ENCODE peak calls at places on chromosomes 16 and 17, in eight cellular contexts. F is nephron progenitor cell, T is Calu3, U is head of caudate nucleus, K is sciatic nerve, W is midbrain, B is HTR-8/SVneo, I is NCI-H526. D is an unnamed sample.

GRCh38 chr17:41907185-41907556 is 11.6 kb downstream of the ACLY start:
- DNase-seq in T (no peak), U (no peak), F (no peak), B (no peak), I (no peak), W (no peak), K (no peak), D (no peak)

GRCh38 chr17:67520916-67521772 is 144.1 kb downstream of the PITPNC1 start:
- DNase-seq in W (no peak), F (no peak), K (no peak), T (no peak), B (no peak), U (no peak), I (no peak), D (no peak)

GRCh38 chr17:2075336-2076056 is 20.6 kb downstream of the HIC1 start:
- DNase-seq in B (no peak), F (no peak), W (no peak), K (no peak), T (no peak), U (no peak), I (no peak), D (peak; percentile 37)

GRCh38 chr17:75594499-75595283 is 7.1 kb downstream of the MYO15B start:
- DNase-seq in B (no peak), I (peak; percentile 57), U (no peak), K (peak; percentile 57), W (no peak), T (no peak), F (no peak), D (no peak)

GRCh38 chr16:78405833-78406232 is 306.4 kb downstream of the WWOX start:
- DNase-seq in T (no peak), U (no peak), I (no peak), B (no peak), F (no peak), W (no peak), K (no peak), D (no peak)

GRCh38 chr17:78112508-78113471 is 15.8 kb downstream of the TMC6 start:
- DNase-seq in K (peak; percentile 88), T (peak; percentile 89), W (peak; percentile 81), U (peak; percentile 80), B (peak; percentile 93), F (peak; percentile 94), I (peak; percentile 90), D (peak; percentile 89)

GRCh38 chr16:71441348-71441781 is 489 bp downstream of the TLE7 start:
- DNase-seq in U (no peak), B (no peak), T (no peak), W (no peak), F (no peak), I (no peak), K (no peak), D (no peak)

GRCh38 chr17:43871947-43872690 is 25.1 kb downstream of the CD300LG start:
- DNase-seq in K (peak; percentile 27), B (no peak), T (peak; percentile 66), I (no peak), W (no peak), F (no peak), U (no peak), D (no peak)

GRCh38 chr17:48148029-48148759 is 40.6 kb downstream of the SNX11 start:
- DNase-seq in U (no peak), I (peak; percentile 21), W (no peak), T (no peak), F (no peak), K (no peak), B (no peak), D (no peak)

GRCh38 chr17:35238817-35239216 is 4.1 kb upstream of the SLFN5 start:
- DNase-seq in I (no peak), U (no peak), K (no peak), W (no peak), F (no peak), T (no peak), B (no peak), D (no peak)

GRCh38 chr17:76405967-76406647 is 21.7 kb downstream of the SPHK1 start:
- DNase-seq in K (no peak), B (no peak), U (no peak), W (no peak), F (no peak), I (no peak), T (no peak), D (peak; percentile 50)

GRCh38 chr16:23482778-23483177 is 27.5 kb downstream of the GGA2 start:
- DNase-seq in W (no peak), U (peak; percentile 32), F (no peak), T (no peak), I (no peak), K (no peak), B (no peak), D (no peak)

GRCh38 chr17:79913896-79914812 is 74.9 kb upstream of the CBX4 start:
- DNase-seq in B (no peak), K (no peak), U (no peak), T (no peak), I (no peak), F (no peak), W (no peak), D (no peak)

GRCh38 chr17:54947396-54947795 is 21.1 kb downstream of the COX11 start:
- DNase-seq in U (no peak), F (no peak), I (no peak), K (no peak), T (no peak), B (no peak), W (no peak), D (no peak)

GRCh38 chr16:85187002-85187401 is 74.7 kb upstream of the CIBAR2 start:
- DNase-seq in T (no peak), U (no peak), I (no peak), K (no peak), W (peak; percentile 29), F (no peak), B (no peak), D (no peak)

GRCh38 chr17:73998246-73999220 is 204.9 kb upstream of the RPL38 start:
- DNase-seq in U (peak; percentile 53), I (peak; percentile 97), B (peak; percentile 51), K (no peak), T (peak; percentile 81), W (no peak), F (peak; percentile 76), D (peak; percentile 77)